ENCODE peak calls at places on chromosomes 5 and 9, in four cellular contexts. U is GM23248, H is PC-3, C is neural progenitor cell. P is an unnamed sample.

GRCh38 chr5:87195616-87196015 is 72.1 kb upstream of the RASA1 start:
- DNase-seq in U (peak; percentile 21), H (no peak), C (no peak), P (no peak)

GRCh38 chr5:36666304-36666703 is 59.9 kb downstream of the SLC1A3 start:
- DNase-seq in U (no peak), H (no peak), C (no peak), P (no peak)

GRCh38 chr5:80068775-80069174 is 33.6 kb downstream of the THBS4 start:
- DNase-seq in U (no peak), H (no peak), C (no peak), P (no peak)

GRCh38 chr9:91138760-91139159 is 223.0 kb downstream of the AUH start:
- DNase-seq in U (peak; percentile 87), H (peak; percentile 88), C (no peak), P (no peak)

GRCh38 chr9:38214441-38214840 is 145.4 kb upstream of the SHB start:
- DNase-seq in U (no peak), H (no peak), C (peak; percentile 47), P (no peak)

GRCh38 chr5:43638556-43638955 is 35.6 kb downstream of the NNT start:
- DNase-seq in U (peak; percentile 15), H (no peak), C (no peak), P (no peak)

GRCh38 chr5:154791535-154791934 is 36.4 kb downstream of the LARP1 start:
- DNase-seq in U (no peak), H (no peak), C (no peak), P (no peak)

GRCh38 chr5:95850391-95850894 is 27.9 kb upstream of the GLRX start:
- DNase-seq in U (peak; percentile 52), H (no peak), C (no peak), P (no peak)

GRCh38 chr9:32703635-32704034 is 68.2 kb upstream of the TAF1L start:
- DNase-seq in U (peak; percentile 18), H (peak; percentile 29), C (peak; percentile 18), P (no peak)

GRCh38 chr9:112750767-112751058 is 153 bp downstream of the SNX30 start:
- DNase-seq in U (no peak), H (no peak), C (no peak), P (no peak)

GRCh38 chr9:96453625-96454024 is 3.7 kb downstream of the HABP4 start:
- DNase-seq in U (peak; percentile 79), H (peak; percentile 64), C (peak; percentile 24), P (peak; percentile 42)

GRCh38 chr9:137307255-137308101 is 5.4 kb upstream of the NRARP start:
- DNase-seq in U (no peak), H (no peak), C (peak; percentile 13), P (peak; percentile 40)

DNA sequence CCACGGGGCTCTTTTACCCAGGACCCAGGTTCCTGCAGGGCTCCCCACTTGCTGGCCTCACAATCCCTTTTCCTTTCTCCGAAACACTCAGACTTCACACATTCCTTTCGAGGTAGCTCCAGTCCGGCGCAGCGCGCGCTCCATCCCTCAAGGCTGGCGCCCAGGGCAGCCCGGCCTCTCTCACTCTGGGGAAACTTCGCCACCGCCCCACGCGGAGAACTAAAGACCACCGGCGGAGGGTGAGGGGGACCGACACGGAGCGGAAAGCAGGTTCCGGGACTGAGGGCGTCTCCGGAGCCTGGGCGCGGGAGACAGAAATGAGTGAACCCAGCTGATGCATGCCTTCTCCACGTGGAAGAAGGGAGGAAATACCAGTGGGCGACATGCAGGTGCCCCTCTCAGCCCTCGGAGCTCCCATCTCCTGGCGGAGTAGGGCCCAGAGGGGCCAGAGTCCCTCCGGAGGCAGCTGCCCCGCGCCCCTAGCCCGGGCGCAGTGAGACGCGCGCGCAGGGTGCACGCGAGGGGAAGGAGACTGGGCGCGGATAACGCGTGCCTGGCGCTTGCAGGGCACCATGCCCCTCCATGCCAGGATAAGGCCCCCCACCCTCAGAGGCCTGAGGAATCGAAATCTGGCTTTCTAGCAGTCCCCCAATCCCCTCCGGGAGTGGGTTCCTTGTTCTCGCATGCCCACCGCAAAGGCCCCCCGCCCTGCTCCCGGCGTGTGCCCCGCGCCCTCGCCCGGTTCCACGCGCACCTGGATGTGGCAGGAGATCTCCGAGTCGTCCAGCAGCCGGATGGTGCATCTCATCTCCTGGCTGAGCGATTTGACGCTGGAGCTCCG is 650 bp downstream of the FRMD3 start:
- DNase-seq in U (peak; percentile 27), H (no peak), C (peak; percentile 66), P (peak; percentile 24)
- H3K4me3 ChIP-seq in U (peak overlapping the region; percentile 67), H (peak overlapping the region; percentile 82), C (peak overlapping the region; percentile 62), P (peak overlapping the region; percentile 81)

DNA sequence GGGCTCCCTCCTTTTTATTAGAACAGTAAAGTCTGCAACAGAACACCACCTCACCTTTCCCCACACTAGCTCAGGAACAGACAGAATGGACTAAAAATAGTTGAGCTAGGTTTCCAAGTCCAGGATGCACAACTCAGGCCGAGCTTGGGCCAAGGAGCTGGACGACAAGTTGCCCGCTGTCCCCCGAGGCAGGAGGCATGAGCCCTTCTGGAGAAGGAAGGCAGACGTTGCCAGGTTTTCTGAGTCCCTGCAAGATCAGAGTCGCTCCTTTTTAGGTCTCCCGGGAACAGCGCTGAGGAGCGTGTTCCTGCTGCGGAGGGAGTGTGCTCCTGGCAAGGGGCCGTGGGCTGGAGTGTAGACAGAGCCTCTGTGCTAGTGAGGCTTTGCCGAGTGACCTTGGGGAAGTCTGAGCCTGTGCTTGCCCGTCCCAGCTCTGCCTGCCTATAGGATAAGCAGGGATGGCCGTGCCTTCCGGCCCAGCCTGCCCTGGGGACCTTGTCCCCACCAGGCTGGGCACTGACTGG is 121.6 kb downstream of the WNK2 start:
- DNase-seq in U (no peak), H (no peak), C (no peak), P (no peak)
- TF ChIP-seq EZH2phosphoT487 in U (no peak), H (no peak), C (no peak), P (no peak)

GRCh38 chr5:114055318-114055788 is 306.5 kb upstream of the KCNN2 start:
- DNase-seq in U (peak; percentile 35), H (no peak), C (peak; percentile 90), P (peak; percentile 84)
- TF ChIP-seq EZH2 in U (no peak), H (peak; percentile 49), C (peak; percentile 76), P (no peak)

GRCh38 chr9:128742401-128742800 is 18.5 kb upstream of the ZDHHC12 start:
- DNase-seq in U (no peak), H (no peak), C (no peak), P (no peak)

GRCh38 chr9:128750926-128751595 is 20.7 kb downstream of the ZER1 start:
- DNase-seq in U (no peak), H (no peak), C (no peak), P (no peak)

GRCh38 chr9:128743421-128743820 is 19.5 kb upstream of the ZDHHC12 start:
- DNase-seq in U (no peak), H (no peak), C (no peak), P (no peak)

DNA sequence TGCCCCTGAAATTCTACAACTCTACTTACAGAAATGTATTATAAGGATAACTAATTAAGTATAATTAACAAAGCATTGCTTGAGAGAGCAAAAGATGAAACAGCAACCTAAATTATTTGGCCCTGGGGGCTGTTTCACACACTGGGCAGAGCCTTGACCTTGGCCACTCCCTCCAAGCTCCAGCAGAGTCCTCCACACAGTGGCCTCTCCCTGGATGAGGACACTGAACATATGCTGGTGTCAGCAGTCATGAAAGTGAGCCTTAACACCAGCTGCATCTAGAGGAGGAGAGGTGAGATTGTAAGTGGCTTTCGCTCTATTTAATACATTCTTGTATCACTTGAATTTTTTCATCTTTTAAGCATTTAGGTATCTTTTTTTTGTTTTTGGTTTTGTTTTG is 23.3 kb upstream of the ZDHHC12 start:
- DNase-seq in U (no peak), H (no peak), C (no peak), P (no peak)
- H3K4me3 ChIP-seq in U (no peak overlapping the region), H (no peak overlapping the region), C (no peak overlapping the region), P (no peak overlapping the region)

DNA sequence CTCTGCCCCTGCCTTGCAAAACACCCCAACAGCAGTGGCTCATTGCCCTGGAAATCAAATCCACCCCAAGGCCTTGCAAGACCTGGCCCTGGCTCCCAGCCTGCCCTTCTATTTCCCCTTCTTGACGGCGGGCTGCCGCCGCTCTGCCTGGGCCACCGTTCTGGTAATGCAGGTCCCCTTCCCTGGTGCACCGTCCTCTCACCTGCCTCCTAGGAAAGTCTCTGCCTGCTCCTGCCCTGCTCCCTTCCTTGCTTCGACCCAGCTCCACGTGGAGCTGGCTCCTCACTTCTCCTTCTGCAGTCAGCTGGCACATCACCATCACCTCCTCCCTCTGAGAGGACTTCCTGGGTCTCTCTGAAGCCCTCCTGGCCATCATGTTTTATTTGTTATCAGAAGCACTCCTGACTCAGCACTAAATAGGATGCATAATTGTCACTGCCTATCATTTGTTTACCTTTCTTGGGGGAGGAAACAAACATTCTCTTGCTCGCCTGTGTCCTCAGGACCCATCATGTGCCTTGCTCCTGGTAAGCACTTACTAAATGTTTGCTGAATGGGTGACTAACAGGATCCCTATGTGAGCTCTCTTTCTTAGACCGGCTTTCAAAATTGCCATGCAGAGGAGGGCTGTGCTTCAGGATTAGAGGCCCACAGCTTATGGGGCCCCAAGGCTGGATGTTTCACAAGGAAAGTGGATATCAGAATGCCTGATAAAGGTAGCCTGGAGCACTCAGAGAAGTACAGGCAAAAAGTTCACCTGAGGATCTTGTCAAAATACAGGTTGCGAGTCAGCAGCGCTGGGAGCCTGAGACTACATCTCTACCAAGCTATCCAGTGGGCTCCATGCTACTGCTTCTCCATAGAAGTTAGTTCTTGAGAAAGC is 19.6 kb upstream of the C5orf47 start:
- DNase-seq in U (peak; percentile 72), H (peak; percentile 98), C (peak; percentile 36), P (peak; percentile 86)
- TF ChIP-seq EZH2phosphoT487 in U (no peak), H (no peak), C (no peak), P (no peak)

GRCh38 chr9:102106446-102106845 is 368.0 kb upstream of the GRIN3A start:
- DNase-seq in U (no peak), H (no peak), C (no peak), P (no peak)
- TF ChIP-seq EZH2 in U (no peak), H (no peak), C (no peak), P (no peak)

GRCh38 chr5:51377151-51378060 is 5.8 kb upstream of the ISL1 start:
- DNase-seq in U (no peak), H (no peak), C (peak; percentile 58), P (no peak)
- H3K4me3 ChIP-seq in U (no peak overlapping the region), H (no peak overlapping the region), C (peak overlapping the region; percentile 24), P (peak overlapping the region; percentile 10)

GRCh38 chr5:35246928-35247644 is 16.8 kb upstream of the PRLR start:
- DNase-seq in U (peak; percentile 27), H (peak; percentile 7), C (no peak), P (peak; percentile 43)
- TF ChIP-seq EZH2phosphoT487 in U (no peak), H (no peak), C (no peak), P (no peak)